ENCODE peak calls at places on chromosomes 12 and 14, in eight cellular contexts. One of them, this sample, is unnamed.

GRCh38 chr14:91215381-91215780 is 29.1 kb downstream of the GPR68 start:
- DNase-seq in NCI-H1105 treated with DMSO at 0.1 percent for 48 hours: no peak
- DNase-seq in activated CD8-positive, alpha-beta T cell treated with anti-CD3 and anti-CD28 coated beads, Interleukin-2, amount 10 ng/mL, durations not matched to agents 7 days and 5 days: no peak
- DNase-seq in left ventricle myocardium superior: no peak
- DNase-seq in naive thymus-derived CD8-positive, alpha-beta T cell: no peak
- DNase-seq in occipital lobe: no peak
- DNase-seq in adrenal gland: no peak
- DNase-seq in T-helper 2 cell: no peak
- DNase-seq in this sample: no peak

GRCh38 chr12:90037740-90038139 is 329.1 kb upstream of the ATP2B1 start:
- DNase-seq in NCI-H1105 treated with DMSO at 0.1 percent for 48 hours: no peak
- DNase-seq in activated CD8-positive, alpha-beta T cell treated with anti-CD3 and anti-CD28 coated beads, Interleukin-2, amount 10 ng/mL, durations not matched to agents 7 days and 5 days: no peak
- DNase-seq in left ventricle myocardium superior: no peak
- DNase-seq in naive thymus-derived CD8-positive, alpha-beta T cell: no peak
- DNase-seq in occipital lobe: no peak
- DNase-seq in adrenal gland: no peak
- DNase-seq in T-helper 2 cell: no peak
- DNase-seq in this sample: no peak

GRCh38 chr12:76706761-76707160 is 57.2 kb upstream of the ZDHHC17 start:
- DNase-seq in NCI-H1105 treated with DMSO at 0.1 percent for 48 hours: no peak
- DNase-seq in activated CD8-positive, alpha-beta T cell treated with anti-CD3 and anti-CD28 coated beads, Interleukin-2, amount 10 ng/mL, durations not matched to agents 7 days and 5 days: no peak
- DNase-seq in left ventricle myocardium superior: no peak
- DNase-seq in naive thymus-derived CD8-positive, alpha-beta T cell: no peak
- DNase-seq in occipital lobe: no peak
- DNase-seq in adrenal gland: no peak
- DNase-seq in T-helper 2 cell: no peak
- DNase-seq in this sample: no peak

GRCh38 chr12:92002195-92002649 is 143.4 kb downstream of the BTG1 start:
- DNase-seq in NCI-H1105 treated with DMSO at 0.1 percent for 48 hours: no peak
- DNase-seq in activated CD8-positive, alpha-beta T cell treated with anti-CD3 and anti-CD28 coated beads, Interleukin-2, amount 10 ng/mL, durations not matched to agents 7 days and 5 days: no peak
- DNase-seq in left ventricle myocardium superior: no peak
- DNase-seq in naive thymus-derived CD8-positive, alpha-beta T cell: no peak
- DNase-seq in occipital lobe: no peak
- DNase-seq in adrenal gland: no peak
- DNase-seq in T-helper 2 cell: no peak
- DNase-seq in this sample: no peak

GRCh38 chr12:22687677-22688076 is 62.7 kb downstream of the ETNK1 start:
- DNase-seq in NCI-H1105 treated with DMSO at 0.1 percent for 48 hours: no peak
- DNase-seq in activated CD8-positive, alpha-beta T cell treated with anti-CD3 and anti-CD28 coated beads, Interleukin-2, amount 10 ng/mL, durations not matched to agents 7 days and 5 days: peak; percentile 55
- DNase-seq in left ventricle myocardium superior: no peak
- DNase-seq in naive thymus-derived CD8-positive, alpha-beta T cell: no peak
- DNase-seq in occipital lobe: no peak
- DNase-seq in adrenal gland: no peak
- DNase-seq in T-helper 2 cell: no peak
- DNase-seq in this sample: no peak

GRCh38 chr12:87491089-87491488 is 538.1 kb downstream of the C12orf50 start:
- DNase-seq in NCI-H1105 treated with DMSO at 0.1 percent for 48 hours: no peak
- DNase-seq in activated CD8-positive, alpha-beta T cell treated with anti-CD3 and anti-CD28 coated beads, Interleukin-2, amount 10 ng/mL, durations not matched to agents 7 days and 5 days: no peak
- DNase-seq in left ventricle myocardium superior: no peak
- DNase-seq in naive thymus-derived CD8-positive, alpha-beta T cell: no peak
- DNase-seq in occipital lobe: no peak
- DNase-seq in adrenal gland: no peak
- DNase-seq in T-helper 2 cell: no peak
- DNase-seq in this sample: no peak

GRCh38 chr12:87775051-87775450 is 254.2 kb downstream of the C12orf50 start:
- DNase-seq in NCI-H1105 treated with DMSO at 0.1 percent for 48 hours: no peak
- DNase-seq in activated CD8-positive, alpha-beta T cell treated with anti-CD3 and anti-CD28 coated beads, Interleukin-2, amount 10 ng/mL, durations not matched to agents 7 days and 5 days: no peak
- DNase-seq in left ventricle myocardium superior: no peak
- DNase-seq in naive thymus-derived CD8-positive, alpha-beta T cell: no peak
- DNase-seq in occipital lobe: no peak
- DNase-seq in adrenal gland: no peak
- DNase-seq in T-helper 2 cell: no peak
- DNase-seq in this sample: no peak

GRCh38 chr12:108532061-108532848 is 17.2 kb downstream of the FICD start:
- DNase-seq in NCI-H1105 treated with DMSO at 0.1 percent for 48 hours: peak; percentile 93
- DNase-seq in activated CD8-positive, alpha-beta T cell treated with anti-CD3 and anti-CD28 coated beads, Interleukin-2, amount 10 ng/mL, durations not matched to agents 7 days and 5 days: no peak
- DNase-seq in left ventricle myocardium superior: no peak
- DNase-seq in naive thymus-derived CD8-positive, alpha-beta T cell: no peak
- DNase-seq in occipital lobe: no peak
- DNase-seq in adrenal gland: no peak
- DNase-seq in T-helper 2 cell: no peak
- DNase-seq in this sample: no peak

GRCh38 chr12:93376436-93377251 is 1.1 kb upstream of the NUDT4 start:
- DNase-seq in NCI-H1105 treated with DMSO at 0.1 percent for 48 hours: no peak
- DNase-seq in activated CD8-positive, alpha-beta T cell treated with anti-CD3 and anti-CD28 coated beads, Interleukin-2, amount 10 ng/mL, durations not matched to agents 7 days and 5 days: no peak
- DNase-seq in left ventricle myocardium superior: peak; percentile 62
- DNase-seq in naive thymus-derived CD8-positive, alpha-beta T cell: no peak
- DNase-seq in occipital lobe: no peak
- DNase-seq in adrenal gland: peak; percentile 73
- DNase-seq in T-helper 2 cell: no peak
- DNase-seq in this sample: peak; percentile 65

GRCh38 chr12:91687052-91688017 is 458.3 kb downstream of the BTG1 start:
- DNase-seq in NCI-H1105 treated with DMSO at 0.1 percent for 48 hours: no peak
- DNase-seq in activated CD8-positive, alpha-beta T cell treated with anti-CD3 and anti-CD28 coated beads, Interleukin-2, amount 10 ng/mL, durations not matched to agents 7 days and 5 days: peak; percentile 58
- DNase-seq in left ventricle myocardium superior: no peak
- DNase-seq in naive thymus-derived CD8-positive, alpha-beta T cell: peak; percentile 85
- DNase-seq in occipital lobe: no peak
- DNase-seq in adrenal gland: no peak
- DNase-seq in T-helper 2 cell: no peak
- DNase-seq in this sample: no peak

GRCh38 chr14:90871605-90872233 is 55.5 kb upstream of the TTC7B start:
- DNase-seq in NCI-H1105 treated with DMSO at 0.1 percent for 48 hours: no peak
- DNase-seq in activated CD8-positive, alpha-beta T cell treated with anti-CD3 and anti-CD28 coated beads, Interleukin-2, amount 10 ng/mL, durations not matched to agents 7 days and 5 days: no peak
- DNase-seq in left ventricle myocardium superior: no peak
- DNase-seq in naive thymus-derived CD8-positive, alpha-beta T cell: no peak
- DNase-seq in occipital lobe: no peak
- DNase-seq in adrenal gland: no peak
- DNase-seq in T-helper 2 cell: no peak
- DNase-seq in this sample: no peak

This sample was measured in GM23338.